ENCODE peak calls at places on chromosomes 7 and 10, in ten cellular contexts. R is AG04450, M is hepatocyte, N is skeletal muscle cell, E is A549, X is cardiac fibroblast, F is cardiac muscle cell, S is neural progenitor cell, K is HCT116, J is adrenal gland. W is an unnamed sample.

GRCh38 chr10:14386202-14386593 is 55.5 kb upstream of the FRMD4A start:
- DNase-seq in K (no peak), X (peak), F (no peak), E (peak), R (peak), M (no peak), J (no peak), N (peak), S (no peak), W (peak)

GRCh38 chr7:83738436-83738835 is 89.5 kb upstream of the SEMA3E start:
- DNase-seq in S (peak), X (no peak), R (no peak), F (no peak), J (no peak), K (no peak), N (no peak), E (no peak), M (no peak), W (no peak)

GRCh38 chr10:121927361-121927840 is 430 bp downstream of the ATE1 start:
- DNase-seq in F (peak), K (peak), X (no peak), J (peak), N (no peak), M (peak), R (no peak), S (peak), E (no peak), W (peak)

GRCh38 chr10:114603943-114604342 is 54.1 kb downstream of the ABLIM1 start:
- DNase-seq in K (no peak), X (no peak), M (peak), F (peak), E (peak), S (no peak), R (no peak), N (no peak), J (peak), W (peak)

GRCh38 chr7:137962875-137963507 is 38.9 kb downstream of the CREB3L2 start:
- DNase-seq in N (no peak), K (no peak), M (no peak), E (no peak), F (no peak), R (no peak), J (no peak), S (no peak), X (no peak), W (no peak)

GRCh38 chr10:129799942-129800341 is 164.1 kb downstream of the EBF3 start:
- DNase-seq in R (no peak), X (no peak), J (no peak), S (no peak), F (no peak), K (no peak), N (no peak), M (no peak), E (no peak), W (no peak)

GRCh38 chr7:82678716-82679115 is 235.1 kb upstream of the CACNA2D1 start:
- DNase-seq in E (no peak), K (no peak), R (no peak), X (no peak), M (no peak), J (no peak), F (no peak), S (no peak), N (no peak), W (no peak)

GRCh38 chr10:13475124-13475523 is 53.7 kb downstream of the BEND7 start:
- DNase-seq in X (no peak), F (no peak), M (no peak), J (no peak), S (no peak), N (no peak), K (no peak), E (no peak), R (no peak), W (no peak)

GRCh38 chr10:132397671-132398565 is 918 bp downstream of the PWWP2B start:
- DNase-seq in E (peak), S (peak), M (peak), K (no peak), R (no peak), X (peak), N (no peak), J (peak), F (no peak), W (peak)

DNA sequence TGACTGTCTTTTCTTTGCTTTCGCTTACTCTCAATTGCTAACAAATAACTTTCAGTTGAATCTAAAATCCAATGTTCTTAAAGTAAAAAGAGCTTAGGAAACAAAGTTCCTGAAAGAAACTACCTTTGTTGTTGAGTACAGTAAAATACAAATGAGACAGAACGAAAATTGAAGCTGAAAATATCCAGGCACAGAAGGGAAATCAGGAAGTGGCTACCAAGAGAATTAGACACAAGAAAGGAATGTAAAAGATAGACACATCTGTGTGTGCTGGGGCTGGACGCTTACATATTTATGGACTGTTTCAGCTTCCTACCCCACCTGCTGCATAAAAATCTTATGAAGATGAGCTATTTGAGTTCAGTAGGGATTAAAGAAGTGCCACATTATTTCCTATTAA is 161.7 kb upstream of the PLXDC2 start:
- DNase-seq in N (peak), J (no peak), K (no peak), X (peak), R (peak), F (no peak), M (peak), S (no peak), E (no peak), W (peak)
- H3K4me3 ChIP-seq in N (no peak), J (no peak), K (no peak), X (no peak), R (peak), F (no peak), M (no peak), S (no peak), E (no peak), W (no peak)

GRCh38 chr7:19110778-19111175 is 6.7 kb downstream of the TWIST1 start:
- DNase-seq in K (no peak), E (no peak), S (peak), R (no peak), F (no peak), N (no peak), X (no peak), J (no peak), M (no peak), W (no peak)
- H3K4me3 ChIP-seq in K (no peak), E (no peak), S (no peak), R (no peak), F (no peak), N (no peak), X (no peak), J (no peak), M (no peak), W (no peak)

GRCh38 chr7:55375237-55375636 is 10.1 kb downstream of the LANCL2 start:
- DNase-seq in J (no peak), E (no peak), K (no peak), M (no peak), S (no peak), R (no peak), X (no peak), N (no peak), F (no peak), W (no peak)
- H3K4me3 ChIP-seq in J (no peak), E (no peak), K (no peak), M (no peak), S (no peak), R (no peak), X (no peak), N (no peak), F (no peak), W (no peak)

GRCh38 chr10:62040896-62041295 is 139.4 kb downstream of the ARID5B start:
- DNase-seq in N (no peak), R (no peak), K (no peak), F (no peak), E (no peak), X (no peak), J (no peak), S (no peak), M (no peak), W (no peak)

GRCh38 chr10:62036186-62037081 is 134.9 kb downstream of the ARID5B start:
- DNase-seq in E (no peak), J (no peak), N (no peak), R (no peak), F (no peak), K (no peak), M (no peak), S (peak), X (no peak), W (peak)

GRCh38 chr10:62037166-62037831 is 135.8 kb downstream of the ARID5B start:
- DNase-seq in S (no peak), M (no peak), E (no peak), K (no peak), R (no peak), X (peak), N (no peak), F (no peak), J (no peak), W (peak)

GRCh38 chr10:62038609-62039190 is 137.2 kb downstream of the ARID5B start:
- DNase-seq in S (peak), N (no peak), M (peak), K (peak), J (peak), R (no peak), E (peak), X (peak), F (peak), W (peak)

GRCh38 chr10:62037890-62038608 is 136.6 kb downstream of the ARID5B start:
- DNase-seq in F (no peak), N (no peak), M (peak), E (peak), R (no peak), K (no peak), X (no peak), S (no peak), J (no peak), W (no peak)
- H3K4me3 ChIP-seq in F (no peak), N (no peak), M (no peak), E (no peak), R (no peak), K (no peak), X (no peak), S (no peak), J (no peak), W (no peak)

DNA sequence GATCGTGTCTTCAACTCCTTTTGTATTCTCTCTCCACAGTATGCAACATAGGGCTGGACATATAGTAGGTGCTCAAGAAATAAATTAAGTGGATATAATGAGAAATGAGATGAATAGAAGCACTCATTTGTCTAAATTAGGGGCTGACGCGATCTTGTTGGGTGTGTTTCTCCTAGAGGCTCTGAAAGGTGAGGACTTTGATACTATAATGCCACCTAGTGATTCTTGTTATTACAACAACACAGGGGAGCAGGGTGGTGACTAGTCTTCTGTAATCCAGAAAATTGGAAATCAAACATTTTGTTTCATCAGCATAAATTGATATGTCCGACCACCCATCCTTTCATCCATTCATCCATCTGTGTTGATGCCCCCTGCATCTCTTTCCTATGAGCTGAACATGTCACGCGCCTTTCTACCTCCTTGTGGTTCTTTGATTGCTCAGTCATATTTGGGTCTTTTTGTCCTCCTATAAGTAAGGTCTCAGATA is 3.4 kb upstream of the CFAP58 start:
- DNase-seq in K (peak), F (peak), E (peak), J (no peak), S (peak), R (no peak), M (peak), X (peak), N (no peak), W (peak)
- H3K4me3 ChIP-seq in K (peak), F (no peak), E (no peak), J (no peak), S (no peak), R (peak), M (no peak), X (no peak), N (no peak), W (peak)

GRCh38 chr10:71214641-71215160 is 2.3 kb downstream of the UNC5B start:
- DNase-seq in F (no peak), E (no peak), S (no peak), R (no peak), J (no peak), X (no peak), M (no peak), K (no peak), N (no peak), W (no peak)
- H3K4me3 ChIP-seq in F (peak), E (no peak), S (peak), R (peak), J (no peak), X (peak), M (no peak), K (no peak), N (peak), W (peak)

DNA sequence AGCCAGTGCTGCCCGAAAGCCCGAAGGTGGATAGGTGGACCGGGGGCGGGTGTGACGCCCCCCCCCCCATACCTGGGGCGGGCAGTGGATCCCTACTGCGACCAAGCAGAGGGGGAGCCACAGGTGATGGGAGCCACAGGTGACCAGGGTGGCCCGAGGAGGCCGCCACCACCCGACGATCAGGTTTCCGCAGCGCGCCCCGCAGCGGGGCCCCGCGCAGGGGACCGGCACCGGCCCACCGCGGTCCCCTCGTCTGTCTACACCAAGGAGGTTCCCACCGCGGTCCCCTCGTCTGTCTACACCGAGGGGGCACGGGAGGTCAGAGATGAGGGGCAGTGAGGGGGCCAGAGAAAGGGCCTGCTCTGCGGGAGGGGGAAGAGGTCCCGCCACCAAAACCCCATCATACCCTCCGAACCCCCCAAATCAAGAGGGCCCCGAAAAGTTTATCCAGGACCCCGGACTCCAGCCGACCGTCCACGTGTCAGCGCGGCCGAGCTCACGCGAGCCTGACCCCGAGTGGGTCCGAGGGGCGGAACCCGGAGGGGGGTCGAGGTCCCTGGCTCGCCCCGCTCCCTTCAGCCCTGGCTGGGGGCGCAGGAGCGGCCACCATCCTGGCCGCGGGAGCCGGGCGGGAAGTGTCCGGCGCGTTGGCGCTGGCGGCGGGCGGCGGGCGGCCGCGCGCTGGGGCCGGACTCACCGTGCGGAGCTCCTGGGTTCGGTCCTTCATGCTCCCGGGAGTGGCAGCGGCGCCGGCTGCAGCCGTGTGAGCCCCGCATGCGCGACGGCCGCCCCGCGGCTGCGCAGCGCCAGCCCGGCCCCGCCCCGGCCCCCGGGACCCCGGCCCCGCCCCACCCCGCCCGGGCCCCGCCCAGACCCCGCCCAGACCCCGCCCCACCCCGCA is at the start of gene STX1A:
- DNase-seq in S (peak), K (no peak), J (peak), N (no peak), X (peak), M (peak), E (peak), R (no peak), F (peak), W (peak)
- H3K4me3 ChIP-seq in S (peak), K (peak), J (no peak), N (peak), X (peak), M (peak), E (peak), R (peak), F (peak), W (peak)

GRCh38 chr7:88759956-88760515 is 536 bp downstream of the ZNF804B start:
- DNase-seq in S (no peak), F (no peak), J (no peak), K (no peak), N (no peak), X (no peak), E (no peak), M (no peak), R (no peak), W (no peak)
- H3K4me3 ChIP-seq in S (peak), F (peak), J (no peak), K (no peak), N (peak), X (no peak), E (peak), M (peak), R (no peak), W (no peak)

GRCh38 chr7:114930107-114930521 is 8.2 kb downstream of the MDFIC start:
- DNase-seq in J (no peak), R (no peak), N (peak), S (peak), F (peak), X (no peak), K (no peak), M (no peak), E (no peak), W (no peak)

GRCh38 chr7:114928060-114928459 is 6.2 kb downstream of the MDFIC start:
- DNase-seq in R (no peak), E (no peak), N (no peak), X (no peak), F (no peak), J (no peak), M (no peak), K (no peak), S (no peak), W (no peak)

GRCh38 chr7:114931656-114932011 is 9.7 kb downstream of the MDFIC start:
- DNase-seq in F (no peak), M (no peak), J (no peak), R (no peak), S (no peak), X (no peak), N (no peak), E (no peak), K (no peak), W (no peak)

GRCh38 chr7:114930829-114931655 is 9.1 kb downstream of the MDFIC start:
- DNase-seq in R (no peak), J (no peak), F (no peak), S (no peak), E (no peak), N (no peak), M (no peak), X (peak), K (no peak), W (peak)

DNA sequence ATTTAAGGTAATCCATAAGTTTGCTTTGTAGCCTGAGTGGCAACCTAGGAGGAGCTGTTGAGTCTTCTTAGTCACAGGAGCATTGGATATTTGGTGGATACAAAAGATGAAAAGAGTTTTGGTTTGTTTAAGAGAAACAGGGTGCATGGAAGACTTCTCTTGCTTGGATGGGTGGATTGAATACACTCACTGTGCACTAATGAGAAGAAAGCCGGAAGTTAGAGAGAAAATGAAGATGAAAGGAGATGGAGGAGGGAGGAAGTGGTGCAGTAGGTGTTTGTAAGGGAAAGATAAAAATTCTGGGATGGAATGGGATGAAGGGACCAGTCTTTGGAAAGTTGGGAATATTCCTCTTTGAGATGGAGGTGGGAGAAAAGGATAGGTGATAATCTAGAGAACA is 7.7 kb downstream of the MDFIC start:
- DNase-seq in M (no peak), N (no peak), S (peak), R (no peak), E (peak), X (no peak), K (no peak), J (no peak), F (no peak), W (no peak)
- H3K4me3 ChIP-seq in M (no peak), N (no peak), S (no peak), R (no peak), E (no peak), X (no peak), K (no peak), J (no peak), F (no peak), W (no peak)

GRCh38 chr10:10774416-10774815 is 243.3 kb upstream of the CELF2 start:
- DNase-seq in F (no peak), N (no peak), J (no peak), X (no peak), S (no peak), E (no peak), K (no peak), R (no peak), M (no peak), W (no peak)

GRCh38 chr10:10778959-10779358 is 238.7 kb upstream of the CELF2 start:
- DNase-seq in J (no peak), X (peak), M (no peak), E (no peak), K (no peak), S (no peak), R (no peak), N (no peak), F (no peak), W (no peak)

GRCh38 chr10:10777723-10778122 is 239.9 kb upstream of the CELF2 start:
- DNase-seq in E (no peak), F (no peak), R (no peak), S (no peak), J (no peak), X (no peak), M (no peak), N (no peak), K (no peak), W (no peak)

GRCh38 chr10:10777279-10777678 is 240.4 kb upstream of the CELF2 start:
- DNase-seq in M (no peak), R (no peak), K (no peak), X (no peak), S (no peak), E (no peak), F (no peak), N (no peak), J (no peak), W (no peak)

DNA sequence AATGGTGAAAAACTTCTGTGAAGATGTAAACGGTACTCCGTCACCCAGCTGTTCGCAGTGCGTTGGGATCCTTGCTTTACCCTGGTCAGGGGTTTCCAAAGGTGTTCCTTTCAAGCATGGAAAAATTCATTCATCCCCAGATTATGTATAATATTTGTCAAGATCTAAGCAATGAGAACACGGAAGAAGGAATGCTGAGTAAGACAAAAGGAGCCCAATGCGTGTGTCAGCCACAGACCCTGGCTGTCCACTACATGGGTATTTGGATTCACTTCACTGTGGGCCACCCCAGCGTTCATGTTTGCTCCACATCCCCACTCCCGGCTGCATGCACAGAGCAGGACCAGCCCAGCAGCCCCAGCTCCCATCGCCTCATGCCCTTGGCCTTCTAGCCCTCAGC is 241.3 kb upstream of the CELF2 start:
- DNase-seq in N (no peak), K (no peak), J (no peak), E (no peak), M (no peak), X (no peak), F (no peak), R (no peak), S (no peak), W (no peak)
- H3K4me3 ChIP-seq in N (no peak), K (no peak), J (no peak), E (no peak), M (no peak), X (no peak), F (no peak), R (no peak), S (no peak), W (no peak)